ENCODE peak calls at places on chromosomes 3 and 15, in nine cellular contexts. One of them, this sample, is unnamed.

GRCh38 chr3:157059181-157059580 is 100.8 kb downstream of the CCNL1 start:
- DNase-seq in A549: no peak
- DNase-seq in GF-D8: no peak
- DNase-seq in activated B cell treated with CpG ODN at 0.5 μM for 24 hours: no peak
- DNase-seq in T47D: no peak
- DNase-seq in aorta: no peak
- DNase-seq in H9: no peak
- DNase-seq in AG08396: no peak
- DNase-seq in neural crest cell: no peak
- DNase-seq in this sample: no peak

GRCh38 chr15:48641416-48641815 is 4.1 kb downstream of the FBN1 start:
- DNase-seq in A549: no peak
- DNase-seq in GF-D8: no peak
- DNase-seq in activated B cell treated with CpG ODN at 0.5 μM for 24 hours: no peak
- DNase-seq in T47D: peak
- DNase-seq in aorta: no peak
- DNase-seq in H9: no peak
- DNase-seq in AG08396: no peak
- DNase-seq in neural crest cell: no peak
- DNase-seq in this sample: no peak

GRCh38 chr3:186108106-186108940 is 566 bp downstream of the ETV5 start:
- DNase-seq in A549: peak
- DNase-seq in GF-D8: no peak
- DNase-seq in activated B cell treated with CpG ODN at 0.5 μM for 24 hours: peak
- DNase-seq in T47D: peak
- DNase-seq in aorta: peak
- DNase-seq in H9: peak
- DNase-seq in AG08396: peak
- DNase-seq in neural crest cell: peak
- DNase-seq in this sample: peak

GRCh38 chr3:50550079-50550736 is 17.3 kb downstream of the C3orf18 start:
- DNase-seq in A549: peak
- DNase-seq in GF-D8: no peak
- DNase-seq in activated B cell treated with CpG ODN at 0.5 μM for 24 hours: peak
- DNase-seq in T47D: peak
- DNase-seq in aorta: peak
- DNase-seq in H9: peak
- DNase-seq in AG08396: peak
- DNase-seq in neural crest cell: peak
- DNase-seq in this sample: peak

GRCh38 chr3:185631508-185632206 is 45.6 kb downstream of the SENP2 start:
- DNase-seq in A549: no peak
- DNase-seq in GF-D8: no peak
- DNase-seq in activated B cell treated with CpG ODN at 0.5 μM for 24 hours: no peak
- DNase-seq in T47D: no peak
- DNase-seq in aorta: no peak
- DNase-seq in H9: no peak
- DNase-seq in AG08396: no peak
- DNase-seq in neural crest cell: no peak
- DNase-seq in this sample: no peak

GRCh38 chr3:113210608-113211369 is 568 bp upstream of the BOC start:
- DNase-seq in A549: no peak
- DNase-seq in GF-D8: no peak
- DNase-seq in activated B cell treated with CpG ODN at 0.5 μM for 24 hours: no peak
- DNase-seq in T47D: no peak
- DNase-seq in aorta: no peak
- DNase-seq in H9: peak
- DNase-seq in AG08396: no peak
- DNase-seq in neural crest cell: no peak
- DNase-seq in this sample: no peak

GRCh38 chr3:134901461-134901860 is 106.4 kb downstream of the EPHB1 start:
- DNase-seq in A549: no peak
- DNase-seq in GF-D8: no peak
- DNase-seq in activated B cell treated with CpG ODN at 0.5 μM for 24 hours: no peak
- DNase-seq in T47D: no peak
- DNase-seq in aorta: no peak
- DNase-seq in H9: peak
- DNase-seq in AG08396: no peak
- DNase-seq in neural crest cell: no peak
- DNase-seq in this sample: no peak

GRCh38 chr15:63041982-63042878 is at the start of gene TPM1:
- DNase-seq in A549: peak
- DNase-seq in GF-D8: no peak
- DNase-seq in activated B cell treated with CpG ODN at 0.5 μM for 24 hours: no peak
- DNase-seq in T47D: peak
- DNase-seq in aorta: peak
- DNase-seq in H9: peak
- DNase-seq in AG08396: peak
- DNase-seq in neural crest cell: peak
- DNase-seq in this sample: peak

GRCh38 chr3:172221550-172221949 is 182.2 kb downstream of the FNDC3B start:
- DNase-seq in A549: no peak
- DNase-seq in GF-D8: no peak
- DNase-seq in activated B cell treated with CpG ODN at 0.5 μM for 24 hours: no peak
- DNase-seq in T47D: no peak
- DNase-seq in aorta: no peak
- DNase-seq in H9: no peak
- DNase-seq in AG08396: peak
- DNase-seq in neural crest cell: no peak
- DNase-seq in this sample: no peak

GRCh38 chr3:14143271-14143605 is 18.4 kb downstream of the TMEM43 start:
- DNase-seq in A549: no peak
- DNase-seq in GF-D8: no peak
- DNase-seq in activated B cell treated with CpG ODN at 0.5 μM for 24 hours: no peak
- DNase-seq in T47D: no peak
- DNase-seq in aorta: no peak
- DNase-seq in H9: no peak
- DNase-seq in AG08396: no peak
- DNase-seq in neural crest cell: no peak
- DNase-seq in this sample: no peak

GRCh38 chr3:119702530-119703527 is at the start of gene CFAP91:
- DNase-seq in A549: peak
- DNase-seq in GF-D8: no peak
- DNase-seq in activated B cell treated with CpG ODN at 0.5 μM for 24 hours: peak
- DNase-seq in T47D: peak
- DNase-seq in aorta: peak
- DNase-seq in H9: peak
- DNase-seq in AG08396: peak
- DNase-seq in neural crest cell: peak
- DNase-seq in this sample: peak

GRCh38 chr15:92733934-92734521 is 78.5 kb upstream of the FAM174B start:
- DNase-seq in A549: peak
- DNase-seq in GF-D8: no peak
- DNase-seq in activated B cell treated with CpG ODN at 0.5 μM for 24 hours: no peak
- DNase-seq in T47D: no peak
- DNase-seq in aorta: no peak
- DNase-seq in H9: peak
- DNase-seq in AG08396: peak
- DNase-seq in neural crest cell: no peak
- DNase-seq in this sample: no peak

GRCh38 chr3:152334761-152335160 is 66.0 kb downstream of the MBNL1 start:
- DNase-seq in A549: no peak
- DNase-seq in GF-D8: no peak
- DNase-seq in activated B cell treated with CpG ODN at 0.5 μM for 24 hours: no peak
- DNase-seq in T47D: no peak
- DNase-seq in aorta: no peak
- DNase-seq in H9: no peak
- DNase-seq in AG08396: no peak
- DNase-seq in neural crest cell: no peak
- DNase-seq in this sample: no peak

GRCh38 chr15:53611145-53611920 is 148.1 kb downstream of the WDR72 start:
- DNase-seq in A549: no peak
- DNase-seq in GF-D8: no peak
- DNase-seq in activated B cell treated with CpG ODN at 0.5 μM for 24 hours: no peak
- DNase-seq in T47D: no peak
- DNase-seq in aorta: no peak
- DNase-seq in H9: no peak
- DNase-seq in AG08396: no peak
- DNase-seq in neural crest cell: no peak
- DNase-seq in this sample: no peak

GRCh38 chr3:47791193-47791855 is 9.6 kb upstream of the SMARCC1 start:
- DNase-seq in A549: no peak
- DNase-seq in GF-D8: no peak
- DNase-seq in activated B cell treated with CpG ODN at 0.5 μM for 24 hours: no peak
- DNase-seq in T47D: no peak
- DNase-seq in aorta: peak
- DNase-seq in H9: no peak
- DNase-seq in AG08396: no peak
- DNase-seq in neural crest cell: no peak
- DNase-seq in this sample: no peak